ENCODE peak calls at places on chromosomes 11 and 22, in six cellular contexts. L is fibroblast of the aortic adventitia, J is HT-29, P is A549, R is tibial artery, I is breast epithelium. X is an unnamed sample.

GRCh38 chr22:19042285-19043110 is 79.7 kb downstream of the DGCR2 start:
- DNase-seq in J (no peak), L (no peak), I (no peak), P (no peak), R (peak; percentile 15), X (no peak)

GRCh38 chr22:24429411-24430365 is 2.3 kb downstream of the ADORA2A start:
- DNase-seq in R (peak; percentile 10), J (no peak), L (peak; percentile 39), I (no peak), P (no peak), X (peak; percentile 33)

GRCh38 chr11:122808494-122808893 is 29.8 kb upstream of the CRTAM start:
- DNase-seq in P (no peak), J (no peak), L (peak; percentile 38), I (no peak), R (no peak), X (peak; percentile 79)

GRCh38 chr11:134398644-134399292 is 13.3 kb downstream of the B3GAT1 start:
- DNase-seq in I (no peak), L (no peak), P (no peak), R (no peak), J (no peak), X (no peak)

GRCh38 chr22:42604403-42604802 is 10.3 kb downstream of the POLDIP3 start:
- DNase-seq in R (no peak), I (peak; percentile 73), L (peak; percentile 34), J (no peak), P (no peak), X (peak; percentile 49)

GRCh38 chr22:19891350-19892248 is 36.9 kb upstream of the GNB1L start:
- DNase-seq in R (no peak), I (no peak), L (peak; percentile 52), P (no peak), J (peak; percentile 72), X (peak; percentile 92)

GRCh38 chr11:119885067-119885466 is 156.1 kb upstream of the NECTIN1 start:
- DNase-seq in P (no peak), I (no peak), L (no peak), J (no peak), R (no peak), X (no peak)

GRCh38 chr11:101254037-101254436 is 124.4 kb upstream of the PGR start:
- DNase-seq in R (no peak), I (no peak), P (no peak), J (no peak), L (no peak), X (no peak)

GRCh38 chr11:64971421-64972233 is at the start of gene MAJIN:
- DNase-seq in R (peak; percentile 64), P (peak; percentile 88), L (peak; percentile 61), I (peak; percentile 47), J (no peak), X (peak; percentile 52)

GRCh38 chr11:3108183-3108721 is 51.0 kb upstream of the CARS1 start:
- DNase-seq in L (no peak), J (no peak), I (no peak), R (peak; percentile 20), P (no peak), X (no peak)

GRCh38 chr11:94588366-94588952 is 21.3 kb downstream of the PIWIL4 start:
- DNase-seq in P (no peak), R (no peak), J (no peak), L (no peak), I (no peak), X (no peak)